ENCODE peak calls at places on chromosomes 1 and 21, in seven cellular contexts. One of them, this sample, is unnamed.
A peak's percentile ranks its signal among the peaks of the same experiment; 100 is the strongest.

GRCh38 chr1:221696740-221697461 is 45.0 kb downstream of the DUSP10 start:
- DNase-seq in body of pancreas: no peak
- DNase-seq in lower lobe of right lung: no peak
- DNase-seq in tibial artery: no peak
- DNase-seq in psoas muscle: no peak
- DNase-seq in heart right ventricle: no peak
- DNase-seq in CD8-positive, alpha-beta T cell: no peak
- DNase-seq in this sample: no peak

GRCh38 chr1:226984521-226985238 is 44.6 kb downstream of the COQ8A start:
- DNase-seq in psoas muscle: peak; percentile 87
- DNase-seq in body of pancreas: no peak
- DNase-seq in lower lobe of right lung: no peak
- DNase-seq in tibial artery: no peak
- DNase-seq in CD8-positive, alpha-beta T cell: no peak
- DNase-seq in heart right ventricle: peak; percentile 67
- DNase-seq in this sample: no peak

GRCh38 chr1:28437924-28438699 is 67.7 kb upstream of the RCC1 start:
- DNase-seq in body of pancreas: peak; percentile 75
- DNase-seq in psoas muscle: peak; percentile 89
- DNase-seq in tibial artery: peak; percentile 93
- DNase-seq in CD8-positive, alpha-beta T cell: no peak
- DNase-seq in heart right ventricle: peak; percentile 54
- DNase-seq in lower lobe of right lung: peak; percentile 84
- DNase-seq in this sample: peak; percentile 70

GRCh38 chr1:224497714-224498573 is 63.3 kb upstream of the WDR26 start:
- DNase-seq in psoas muscle: no peak
- DNase-seq in lower lobe of right lung: no peak
- DNase-seq in body of pancreas: peak; percentile 27
- DNase-seq in CD8-positive, alpha-beta T cell: no peak
- DNase-seq in tibial artery: no peak
- DNase-seq in heart right ventricle: peak; percentile 19
- DNase-seq in this sample: no peak

GRCh38 chr1:220203816-220204215 is 68.4 kb downstream of the RAB3GAP2 start:
- DNase-seq in tibial artery: no peak
- DNase-seq in psoas muscle: no peak
- DNase-seq in body of pancreas: no peak
- DNase-seq in heart right ventricle: no peak
- DNase-seq in CD8-positive, alpha-beta T cell: no peak
- DNase-seq in lower lobe of right lung: no peak
- DNase-seq in this sample: no peak

GRCh38 chr1:218809625-218810024 is 364.1 kb upstream of the LYPLAL1 start:
- DNase-seq in body of pancreas: no peak
- DNase-seq in heart right ventricle: no peak
- DNase-seq in psoas muscle: no peak
- DNase-seq in CD8-positive, alpha-beta T cell: no peak
- DNase-seq in tibial artery: no peak
- DNase-seq in lower lobe of right lung: no peak
- DNase-seq in this sample: no peak

GRCh38 chr1:29239142-29239541 is 2.8 kb downstream of the PTPRU start:
- DNase-seq in lower lobe of right lung: peak; percentile 80
- DNase-seq in heart right ventricle: no peak
- DNase-seq in psoas muscle: no peak
- DNase-seq in body of pancreas: no peak
- DNase-seq in tibial artery: no peak
- DNase-seq in CD8-positive, alpha-beta T cell: no peak
- DNase-seq in this sample: no peak

GRCh38 chr1:42368096-42368795 is 12.3 kb upstream of the RIMKLA start:
- DNase-seq in lower lobe of right lung: no peak
- DNase-seq in heart right ventricle: no peak
- DNase-seq in body of pancreas: peak; percentile 27
- DNase-seq in CD8-positive, alpha-beta T cell: no peak
- DNase-seq in psoas muscle: no peak
- DNase-seq in tibial artery: no peak
- DNase-seq in this sample: no peak

GRCh38 chr1:68202239-68202832 is 30.0 kb downstream of the WLS start:
- DNase-seq in body of pancreas: no peak
- DNase-seq in tibial artery: no peak
- DNase-seq in psoas muscle: no peak
- DNase-seq in CD8-positive, alpha-beta T cell: no peak
- DNase-seq in lower lobe of right lung: no peak
- DNase-seq in heart right ventricle: no peak
- DNase-seq in this sample: no peak

DNA sequence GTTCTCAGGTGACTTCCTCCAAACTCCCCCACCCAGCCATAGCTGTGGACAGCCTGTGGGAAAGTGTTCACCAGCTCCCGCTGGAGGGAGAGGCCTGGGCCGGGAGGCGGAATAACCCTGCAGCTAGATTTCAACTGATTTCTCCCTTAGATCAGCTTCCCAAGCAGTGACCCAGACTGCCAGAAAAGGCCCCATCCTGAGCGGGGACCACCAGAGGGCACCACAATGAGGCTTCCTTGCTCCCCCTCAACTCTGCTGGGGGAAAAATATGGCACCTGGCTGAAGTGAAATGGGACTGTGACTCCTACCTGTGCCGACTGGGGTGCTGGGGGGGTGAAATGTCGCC is 50.8 kb downstream of the RHBG start:
- DNase-seq in body of pancreas: no peak
- DNase-seq in psoas muscle: no peak
- DNase-seq in lower lobe of right lung: no peak
- DNase-seq in CD8-positive, alpha-beta T cell: peak; percentile 64
- DNase-seq in heart right ventricle: no peak
- DNase-seq in tibial artery: no peak
- DNase-seq in this sample: no peak
- H3K27ac ChIP-seq in body of pancreas: no peak overlapping the region
- H3K27ac ChIP-seq in psoas muscle: no peak overlapping the region
- H3K27ac ChIP-seq in lower lobe of right lung: no peak overlapping the region
- H3K27ac ChIP-seq in CD8-positive, alpha-beta T cell: peak overlapping the region; percentile 13
- H3K27ac ChIP-seq in heart right ventricle: no peak overlapping the region
- H3K27ac ChIP-seq in tibial artery: no peak overlapping the region
- H3K27ac ChIP-seq in this sample: peak overlapping the region; percentile 42

GRCh38 chr1:114033219-114033706 is 54.0 kb downstream of the OLFML3 start:
- DNase-seq in tibial artery: no peak
- DNase-seq in psoas muscle: no peak
- DNase-seq in body of pancreas: peak; percentile 12
- DNase-seq in heart right ventricle: no peak
- DNase-seq in CD8-positive, alpha-beta T cell: no peak
- DNase-seq in lower lobe of right lung: no peak
- DNase-seq in this sample: no peak
- H3K4me3 ChIP-seq in tibial artery: no peak overlapping the region
- H3K4me3 ChIP-seq in psoas muscle: no peak overlapping the region
- H3K4me3 ChIP-seq in body of pancreas: no peak overlapping the region
- H3K4me3 ChIP-seq in heart right ventricle: no peak overlapping the region
- H3K4me3 ChIP-seq in CD8-positive, alpha-beta T cell: no peak overlapping the region
- H3K4me3 ChIP-seq in lower lobe of right lung: no peak overlapping the region
- H3K4me3 ChIP-seq in this sample: no peak overlapping the region

GRCh38 chr1:167854184-167854583 is 59.8 kb downstream of the ADCY10 start:
- DNase-seq in psoas muscle: no peak
- DNase-seq in heart right ventricle: no peak
- DNase-seq in tibial artery: no peak
- DNase-seq in lower lobe of right lung: no peak
- DNase-seq in CD8-positive, alpha-beta T cell: no peak
- DNase-seq in body of pancreas: no peak
- DNase-seq in this sample: no peak
- H3K27ac ChIP-seq in psoas muscle: no peak overlapping the region
- H3K27ac ChIP-seq in heart right ventricle: no peak overlapping the region
- H3K27ac ChIP-seq in tibial artery: no peak overlapping the region
- H3K27ac ChIP-seq in lower lobe of right lung: no peak overlapping the region
- H3K27ac ChIP-seq in CD8-positive, alpha-beta T cell: no peak overlapping the region
- H3K27ac ChIP-seq in body of pancreas: no peak overlapping the region
- H3K27ac ChIP-seq in this sample: no peak overlapping the region

DNA sequence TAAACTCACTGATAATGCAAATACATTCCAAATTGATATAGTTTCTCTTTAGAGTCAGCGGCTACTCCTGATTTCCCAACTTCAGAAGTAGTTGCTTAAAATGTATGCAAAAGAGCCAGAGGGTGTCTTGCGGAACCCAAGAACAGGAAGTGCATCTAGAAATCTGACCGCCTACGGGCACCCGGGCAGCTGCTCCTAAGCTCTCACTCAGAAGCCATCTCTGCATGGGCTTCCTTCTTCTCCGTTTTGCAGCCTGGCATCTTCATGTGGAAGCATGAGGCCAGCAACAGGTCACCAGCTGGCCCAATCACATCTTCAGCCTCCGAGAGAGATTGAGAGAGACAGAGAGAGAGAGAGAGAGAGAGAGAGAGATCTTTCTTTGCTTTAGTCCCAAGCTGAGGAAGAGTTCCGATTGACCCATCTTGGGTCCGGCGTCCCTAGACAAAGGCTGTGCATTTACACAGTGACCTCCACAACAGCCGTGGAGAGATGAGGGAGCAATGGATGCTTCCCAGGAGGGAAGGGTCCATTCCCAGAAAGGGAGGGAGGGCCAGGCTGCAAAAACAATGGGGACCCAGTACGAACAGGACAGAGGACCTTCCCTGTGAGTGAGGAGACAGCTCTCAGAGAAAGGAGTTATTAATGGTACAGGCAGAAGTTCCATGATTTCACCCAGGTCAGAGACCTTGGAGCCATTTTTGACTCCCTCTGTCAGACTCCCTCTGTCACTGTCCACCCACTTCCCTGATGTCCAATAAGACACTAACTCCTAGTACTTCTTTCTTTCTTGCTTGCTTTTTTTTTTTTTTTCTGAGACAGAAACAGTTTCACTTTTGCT is 28.2 kb upstream of the SLC30A1 start:
- DNase-seq in heart right ventricle: no peak
- DNase-seq in tibial artery: no peak
- DNase-seq in lower lobe of right lung: peak; percentile 79
- DNase-seq in CD8-positive, alpha-beta T cell: no peak
- DNase-seq in psoas muscle: no peak
- DNase-seq in body of pancreas: no peak
- DNase-seq in this sample: no peak
- H3K4me3 ChIP-seq in heart right ventricle: peak overlapping the region; percentile 22
- H3K4me3 ChIP-seq in tibial artery: peak overlapping the region; percentile 10
- H3K4me3 ChIP-seq in lower lobe of right lung: peak overlapping the region; percentile 42
- H3K4me3 ChIP-seq in CD8-positive, alpha-beta T cell: peak overlapping the region; percentile 25
- H3K4me3 ChIP-seq in psoas muscle: no peak overlapping the region
- H3K4me3 ChIP-seq in body of pancreas: no peak overlapping the region
- H3K4me3 ChIP-seq in this sample: peak overlapping the region; percentile 13

GRCh38 chr1:209675567-209676154 is 449 bp downstream of the G0S2 start:
- DNase-seq in psoas muscle: no peak
- DNase-seq in heart right ventricle: peak; percentile 56
- DNase-seq in CD8-positive, alpha-beta T cell: no peak
- DNase-seq in tibial artery: no peak
- DNase-seq in body of pancreas: peak; percentile 53
- DNase-seq in lower lobe of right lung: peak; percentile 48
- DNase-seq in this sample: no peak
- H3K27ac ChIP-seq in psoas muscle: peak overlapping the region; percentile 89
- H3K27ac ChIP-seq in heart right ventricle: peak overlapping the region; percentile 89
- H3K27ac ChIP-seq in CD8-positive, alpha-beta T cell: no peak overlapping the region
- H3K27ac ChIP-seq in tibial artery: no peak overlapping the region
- H3K27ac ChIP-seq in body of pancreas: peak overlapping the region; percentile 70
- H3K27ac ChIP-seq in lower lobe of right lung: peak overlapping the region; percentile 59
- H3K27ac ChIP-seq in this sample: no peak overlapping the region

GRCh38 chr1:21439721-21440629 is at the start of gene NBPF3:
- DNase-seq in lower lobe of right lung: peak; percentile 93
- DNase-seq in psoas muscle: peak; percentile 93
- DNase-seq in CD8-positive, alpha-beta T cell: peak; percentile 84
- DNase-seq in tibial artery: peak; percentile 74
- DNase-seq in heart right ventricle: peak; percentile 82
- DNase-seq in body of pancreas: peak; percentile 93
- DNase-seq in this sample: peak; percentile 38
- H3K4me3 ChIP-seq in lower lobe of right lung: peak within 1 kb of the TSS; percentile 72
- H3K4me3 ChIP-seq in psoas muscle: peak within 1 kb of the TSS; percentile 69
- H3K4me3 ChIP-seq in CD8-positive, alpha-beta T cell: peak within 1 kb of the TSS; percentile 85
- H3K4me3 ChIP-seq in tibial artery: peak within 1 kb of the TSS; percentile 50
- H3K4me3 ChIP-seq in heart right ventricle: peak within 1 kb of the TSS; percentile 85
- H3K4me3 ChIP-seq in body of pancreas: peak within 1 kb of the TSS; percentile 73
- H3K4me3 ChIP-seq in this sample: peak within 1 kb of the TSS; percentile 82

GRCh38 chr21:37986000-37986399 is 69.7 kb upstream of the KCNJ6 start:
- DNase-seq in heart right ventricle: no peak
- DNase-seq in body of pancreas: no peak
- DNase-seq in psoas muscle: no peak
- DNase-seq in CD8-positive, alpha-beta T cell: no peak
- DNase-seq in lower lobe of right lung: no peak
- DNase-seq in tibial artery: no peak
- DNase-seq in this sample: no peak
- H3K27ac ChIP-seq in heart right ventricle: no peak overlapping the region
- H3K27ac ChIP-seq in body of pancreas: no peak overlapping the region
- H3K27ac ChIP-seq in psoas muscle: no peak overlapping the region
- H3K27ac ChIP-seq in CD8-positive, alpha-beta T cell: no peak overlapping the region
- H3K27ac ChIP-seq in lower lobe of right lung: no peak overlapping the region
- H3K27ac ChIP-seq in tibial artery: no peak overlapping the region
- H3K27ac ChIP-seq in this sample: no peak overlapping the region

DNA sequence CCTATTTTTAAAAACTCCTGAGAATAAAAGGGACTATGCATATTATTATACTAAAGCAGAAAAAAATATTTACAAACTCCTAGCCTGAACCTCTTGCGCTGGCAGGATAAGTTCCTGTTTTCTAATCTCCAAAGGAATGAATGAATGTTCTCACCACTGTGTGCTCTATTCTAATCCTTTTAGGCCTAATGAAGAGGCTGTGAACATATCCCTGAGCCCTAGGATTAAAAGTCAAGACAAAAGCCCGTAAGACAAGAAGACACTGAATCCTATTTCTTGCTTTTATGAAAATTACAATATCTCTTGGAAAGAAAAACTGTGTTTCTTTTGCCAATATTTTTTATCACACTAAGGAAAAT is 317.5 kb downstream of the HHAT start:
- DNase-seq in lower lobe of right lung: no peak
- DNase-seq in psoas muscle: no peak
- DNase-seq in CD8-positive, alpha-beta T cell: no peak
- DNase-seq in tibial artery: no peak
- DNase-seq in heart right ventricle: no peak
- DNase-seq in body of pancreas: no peak
- DNase-seq in this sample: no peak
- H3K4me3 ChIP-seq in lower lobe of right lung: no peak overlapping the region
- H3K4me3 ChIP-seq in psoas muscle: no peak overlapping the region
- H3K4me3 ChIP-seq in CD8-positive, alpha-beta T cell: no peak overlapping the region
- H3K4me3 ChIP-seq in tibial artery: no peak overlapping the region
- H3K4me3 ChIP-seq in heart right ventricle: no peak overlapping the region
- H3K4me3 ChIP-seq in body of pancreas: no peak overlapping the region
- H3K4me3 ChIP-seq in this sample: no peak overlapping the region

DNA sequence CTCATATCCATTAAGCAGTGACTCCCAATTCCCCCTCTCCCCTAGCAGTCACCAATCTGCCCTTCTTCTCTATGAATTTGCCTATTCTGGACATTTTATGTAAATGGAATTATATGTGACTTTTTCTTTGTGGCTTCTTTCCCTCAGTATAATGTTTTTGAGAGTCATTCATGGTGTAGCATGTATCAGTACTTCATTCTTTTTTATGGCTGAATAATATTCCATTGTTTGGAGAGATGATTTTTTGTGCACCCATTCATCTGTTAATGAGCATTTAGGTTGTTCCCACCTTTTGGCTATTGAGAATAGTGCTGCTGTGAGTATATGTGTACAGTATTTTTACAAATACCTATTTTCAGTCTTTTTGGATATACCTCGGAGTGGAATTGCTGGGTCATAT is 19.5 kb downstream of the OTUD3 start:
- DNase-seq in heart right ventricle: no peak
- DNase-seq in lower lobe of right lung: no peak
- DNase-seq in psoas muscle: no peak
- DNase-seq in body of pancreas: no peak
- DNase-seq in CD8-positive, alpha-beta T cell: no peak
- DNase-seq in tibial artery: no peak
- DNase-seq in this sample: no peak
- H3K27ac ChIP-seq in heart right ventricle: no peak overlapping the region
- H3K27ac ChIP-seq in lower lobe of right lung: no peak overlapping the region
- H3K27ac ChIP-seq in psoas muscle: no peak overlapping the region
- H3K27ac ChIP-seq in body of pancreas: no peak overlapping the region
- H3K27ac ChIP-seq in CD8-positive, alpha-beta T cell: no peak overlapping the region
- H3K27ac ChIP-seq in tibial artery: no peak overlapping the region
- H3K27ac ChIP-seq in this sample: no peak overlapping the region

GRCh38 chr1:103106426-103107321 is 1.6 kb downstream of the COL11A1 start:
- DNase-seq in body of pancreas: peak; percentile 34
- DNase-seq in psoas muscle: peak; percentile 51
- DNase-seq in lower lobe of right lung: no peak
- DNase-seq in tibial artery: no peak
- DNase-seq in CD8-positive, alpha-beta T cell: no peak
- DNase-seq in heart right ventricle: no peak
- DNase-seq in this sample: no peak
- H3K4me3 ChIP-seq in body of pancreas: no peak overlapping the region
- H3K4me3 ChIP-seq in psoas muscle: peak overlapping the region; percentile 62
- H3K4me3 ChIP-seq in lower lobe of right lung: peak overlapping the region; percentile 44
- H3K4me3 ChIP-seq in tibial artery: peak overlapping the region; percentile 44
- H3K4me3 ChIP-seq in CD8-positive, alpha-beta T cell: no peak overlapping the region
- H3K4me3 ChIP-seq in heart right ventricle: peak overlapping the region; percentile 41
- H3K4me3 ChIP-seq in this sample: peak overlapping the region; percentile 71